ENCODE peak calls at places on chromosomes 11 and 22, in five cellular contexts. One of them, this sample, is unnamed.

GRCh38 chr11:18791175-18792065 is at the start of gene PTPN5:
- DNase-seq in K562: no peak
- DNase-seq in prostate gland: no peak
- DNase-seq in H1: peak; percentile 77
- DNase-seq in HCT116: no peak
- DNase-seq in this sample: no peak

GRCh38 chr11:107549253-107549953 is 16.1 kb downstream of the ALKBH8 start:
- DNase-seq in K562: peak; percentile 41
- DNase-seq in prostate gland: no peak
- DNase-seq in H1: no peak
- DNase-seq in HCT116: no peak
- DNase-seq in this sample: no peak

GRCh38 chr22:19361501-19362103 is 69.9 kb downstream of the HIRA start:
- DNase-seq in K562: no peak
- DNase-seq in prostate gland: no peak
- DNase-seq in H1: no peak
- DNase-seq in HCT116: no peak
- DNase-seq in this sample: peak; percentile 36

GRCh38 chr11:78338138-78338537 is 79.5 kb downstream of the GAB2 start:
- DNase-seq in K562: no peak
- DNase-seq in prostate gland: no peak
- DNase-seq in H1: no peak
- DNase-seq in HCT116: no peak
- DNase-seq in this sample: no peak

GRCh38 chr11:47248664-47249377 is at the start of gene ACP2:
- DNase-seq in K562: peak; percentile 84
- DNase-seq in prostate gland: peak; percentile 90
- DNase-seq in H1: peak; percentile 93
- DNase-seq in HCT116: peak; percentile 79
- DNase-seq in this sample: peak; percentile 75

GRCh38 chr11:107683807-107684206 is 28.0 kb downstream of the SLN start:
- DNase-seq in K562: peak; percentile 17
- DNase-seq in prostate gland: no peak
- DNase-seq in H1: no peak
- DNase-seq in HCT116: peak; percentile 56
- DNase-seq in this sample: no peak

GRCh38 chr11:91819195-91819594 is 405.4 kb upstream of the FAT3 start:
- DNase-seq in K562: no peak
- DNase-seq in prostate gland: no peak
- DNase-seq in H1: no peak
- DNase-seq in HCT116: no peak
- DNase-seq in this sample: no peak

GRCh38 chr22:46066691-46067090 is 83.6 kb upstream of the PPARA start:
- DNase-seq in K562: no peak
- DNase-seq in prostate gland: peak; percentile 45
- DNase-seq in H1: no peak
- DNase-seq in HCT116: no peak
- DNase-seq in this sample: no peak

GRCh38 chr22:30649430-30650007 is 13.9 kb downstream of the SLC35E4 start:
- DNase-seq in K562: peak; percentile 72
- DNase-seq in prostate gland: no peak
- DNase-seq in H1: no peak
- DNase-seq in HCT116: peak; percentile 78
- DNase-seq in this sample: peak; percentile 69

GRCh38 chr22:32926600-32926999 is 125.1 kb downstream of the TIMP3 start:
- DNase-seq in K562: peak; percentile 26
- DNase-seq in prostate gland: no peak
- DNase-seq in H1: peak; percentile 54
- DNase-seq in HCT116: peak; percentile 21
- DNase-seq in this sample: no peak

GRCh38 chr11:123560001-123560400 is 94.4 kb downstream of the SCN3B start:
- DNase-seq in K562: no peak
- DNase-seq in prostate gland: no peak
- DNase-seq in H1: no peak
- DNase-seq in HCT116: no peak
- DNase-seq in this sample: no peak

GRCh38 chr22:47116426-47117341 is 354.2 kb downstream of the TBC1D22A start:
- DNase-seq in K562: no peak
- DNase-seq in prostate gland: no peak
- DNase-seq in H1: no peak
- DNase-seq in HCT116: no peak
- DNase-seq in this sample: no peak
- TF ChIP-seq POLR2A in K562: no peak
- TF ChIP-seq POLR2A in prostate gland: no peak
- TF ChIP-seq POLR2A in H1: no peak
- TF ChIP-seq POLR2A in HCT116: no peak
- TF ChIP-seq POLR2A in this sample: no peak

GRCh38 chr22:38243007-38243775 is 29.6 kb downstream of the TMEM184B start:
- DNase-seq in K562: no peak
- DNase-seq in prostate gland: no peak
- DNase-seq in H1: no peak
- DNase-seq in HCT116: no peak
- DNase-seq in this sample: no peak
- TF ChIP-seq POLR2AphosphoS5 in K562: no peak
- TF ChIP-seq POLR2AphosphoS5 in prostate gland: peak; percentile 41
- TF ChIP-seq POLR2AphosphoS5 in H1: no peak
- TF ChIP-seq POLR2AphosphoS5 in HCT116: no peak
- TF ChIP-seq POLR2AphosphoS5 in this sample: no peak

GRCh38 chr11:57387284-57388030 is 3.0 kb downstream of the PRG2 start:
- DNase-seq in K562: peak; percentile 40
- DNase-seq in prostate gland: no peak
- DNase-seq in H1: no peak
- DNase-seq in HCT116: no peak
- DNase-seq in this sample: no peak
- TF ChIP-seq POLR2A in K562: no peak
- TF ChIP-seq POLR2A in prostate gland: no peak
- TF ChIP-seq POLR2A in H1: no peak
- TF ChIP-seq POLR2A in HCT116: no peak
- TF ChIP-seq POLR2A in this sample: no peak

GRCh38 chr22:41940853-41941765 is 5.8 kb downstream of the CENPM start:
- DNase-seq in K562: peak; percentile 66
- DNase-seq in prostate gland: peak; percentile 82
- DNase-seq in H1: peak; percentile 95
- DNase-seq in HCT116: no peak
- DNase-seq in this sample: peak; percentile 62
- TF ChIP-seq POLR2AphosphoS5 in K562: no peak
- TF ChIP-seq POLR2AphosphoS5 in prostate gland: peak; percentile 45
- TF ChIP-seq POLR2AphosphoS5 in H1: no peak
- TF ChIP-seq POLR2AphosphoS5 in HCT116: no peak
- TF ChIP-seq POLR2AphosphoS5 in this sample: peak; percentile 17

DNA sequence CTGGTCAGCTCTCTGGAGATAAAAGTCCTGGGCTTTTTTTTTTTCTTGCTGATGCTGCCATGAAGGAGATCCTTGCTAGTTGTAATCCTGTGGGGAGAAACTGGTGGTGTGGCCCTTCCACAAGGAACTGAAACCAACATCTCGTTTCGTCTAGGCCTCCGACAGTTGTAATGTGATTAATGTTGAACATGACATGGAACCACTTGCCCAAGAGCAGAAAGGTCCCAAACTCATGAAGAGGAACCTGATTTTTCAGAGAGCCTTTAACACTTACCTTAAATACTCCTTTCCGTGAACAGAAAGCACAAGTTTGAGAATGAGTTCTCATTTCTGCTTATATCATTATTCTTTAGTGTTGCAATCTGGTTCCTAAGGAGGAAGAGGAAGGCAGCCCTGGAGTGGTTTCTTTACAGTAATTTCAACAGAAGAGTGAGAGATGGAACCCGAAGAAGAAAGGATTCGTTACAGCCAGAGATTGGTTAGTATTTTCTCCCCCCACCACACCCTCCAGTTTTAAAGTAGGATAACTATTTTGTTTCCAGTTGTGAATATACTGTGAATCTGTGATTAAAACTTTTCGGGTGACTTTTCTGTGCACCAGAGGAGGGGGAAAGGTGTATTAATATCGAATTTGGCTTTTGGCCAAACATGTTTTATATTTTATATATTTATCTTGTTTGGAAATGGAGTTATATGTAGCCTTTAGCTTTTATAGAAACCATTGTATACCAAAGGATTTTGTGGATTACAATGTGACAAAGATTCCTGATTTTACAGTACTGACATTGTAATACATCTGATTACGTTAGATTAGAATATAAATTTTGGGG is 2.0 kb downstream of the KDM2A start:
- DNase-seq in K562: no peak
- DNase-seq in prostate gland: peak; percentile 33
- DNase-seq in H1: no peak
- DNase-seq in HCT116: no peak
- DNase-seq in this sample: no peak
- TF ChIP-seq POLR2A in K562: no peak
- TF ChIP-seq POLR2A in prostate gland: peak; percentile 26
- TF ChIP-seq POLR2A in H1: no peak
- TF ChIP-seq POLR2A in HCT116: no peak
- TF ChIP-seq POLR2A in this sample: peak; percentile 50

GRCh38 chr11:115377882-115378296 is 126.3 kb downstream of the CADM1 start:
- DNase-seq in K562: no peak
- DNase-seq in prostate gland: no peak
- DNase-seq in H1: no peak
- DNase-seq in HCT116: no peak
- DNase-seq in this sample: no peak
- TF ChIP-seq POLR2AphosphoS5 in K562: no peak
- TF ChIP-seq POLR2AphosphoS5 in prostate gland: no peak
- TF ChIP-seq POLR2AphosphoS5 in H1: no peak
- TF ChIP-seq POLR2AphosphoS5 in HCT116: no peak
- TF ChIP-seq POLR2AphosphoS5 in this sample: no peak

DNA sequence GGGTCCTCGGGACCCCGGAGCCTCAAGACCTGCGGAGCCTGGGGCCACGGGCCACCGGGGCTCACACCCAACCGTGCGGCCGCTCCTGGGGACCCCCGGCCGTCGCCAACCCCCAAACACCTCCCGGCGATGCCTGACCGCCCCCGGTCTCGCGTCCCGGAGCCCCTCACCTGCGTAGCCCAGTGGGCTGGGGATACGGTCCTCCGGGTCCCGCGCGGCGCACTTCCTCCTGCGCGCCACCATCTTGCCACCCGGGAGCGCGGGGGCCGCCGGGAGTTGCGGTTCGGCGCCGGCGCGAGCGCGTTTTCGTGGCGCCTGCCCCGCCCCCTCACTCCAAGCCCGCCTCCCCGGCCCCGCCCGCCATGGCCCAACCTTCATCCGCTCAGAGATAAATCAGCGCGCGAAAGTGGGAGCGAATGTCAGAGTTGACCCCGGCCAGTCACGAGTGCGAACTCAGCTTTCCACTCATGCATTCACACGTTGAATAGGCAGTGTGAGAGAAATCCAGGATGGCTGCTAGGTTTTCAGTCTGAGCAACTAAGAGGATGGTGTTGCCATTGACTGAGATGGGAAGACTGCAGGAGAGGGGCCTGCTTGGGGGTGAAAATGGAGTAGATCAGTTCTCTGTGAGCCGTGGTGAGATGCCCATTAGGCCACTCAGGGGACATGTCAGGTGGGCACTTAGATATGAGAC is at the start of gene RRP7A:
- DNase-seq in K562: peak; percentile 78
- DNase-seq in prostate gland: peak; percentile 74
- DNase-seq in H1: peak; percentile 81
- DNase-seq in HCT116: no peak
- DNase-seq in this sample: peak; percentile 76
- TF ChIP-seq POLR2A in K562: peak; percentile 65
- TF ChIP-seq POLR2A in prostate gland: peak; percentile 72
- TF ChIP-seq POLR2A in H1: peak; percentile 72
- TF ChIP-seq POLR2A in HCT116: no peak
- TF ChIP-seq POLR2A in this sample: peak; percentile 83

GRCh38 chr11:126313826-126314225 is 10.0 kb downstream of the DCPS start:
- DNase-seq in K562: no peak
- DNase-seq in prostate gland: no peak
- DNase-seq in H1: no peak
- DNase-seq in HCT116: no peak
- DNase-seq in this sample: no peak

GRCh38 chr11:126319374-126319740 is 15.5 kb downstream of the DCPS start:
- DNase-seq in K562: no peak
- DNase-seq in prostate gland: no peak
- DNase-seq in H1: no peak
- DNase-seq in HCT116: no peak
- DNase-seq in this sample: no peak

GRCh38 chr11:126312903-126313460 is 9.1 kb downstream of the DCPS start:
- DNase-seq in K562: no peak
- DNase-seq in prostate gland: no peak
- DNase-seq in H1: no peak
- DNase-seq in HCT116: no peak
- DNase-seq in this sample: no peak

GRCh38 chr11:126318642-126319373 is 14.9 kb downstream of the DCPS start:
- DNase-seq in K562: no peak
- DNase-seq in prostate gland: peak; percentile 45
- DNase-seq in H1: no peak
- DNase-seq in HCT116: no peak
- DNase-seq in this sample: no peak

GRCh38 chr11:126317681-126318641 is 14.1 kb downstream of the DCPS start:
- DNase-seq in K562: no peak
- DNase-seq in prostate gland: peak; percentile 31
- DNase-seq in H1: no peak
- DNase-seq in HCT116: no peak
- DNase-seq in this sample: no peak
- TF ChIP-seq POLR2AphosphoS5 in K562: no peak
- TF ChIP-seq POLR2AphosphoS5 in prostate gland: no peak
- TF ChIP-seq POLR2AphosphoS5 in H1: no peak
- TF ChIP-seq POLR2AphosphoS5 in HCT116: no peak
- TF ChIP-seq POLR2AphosphoS5 in this sample: no peak

DNA sequence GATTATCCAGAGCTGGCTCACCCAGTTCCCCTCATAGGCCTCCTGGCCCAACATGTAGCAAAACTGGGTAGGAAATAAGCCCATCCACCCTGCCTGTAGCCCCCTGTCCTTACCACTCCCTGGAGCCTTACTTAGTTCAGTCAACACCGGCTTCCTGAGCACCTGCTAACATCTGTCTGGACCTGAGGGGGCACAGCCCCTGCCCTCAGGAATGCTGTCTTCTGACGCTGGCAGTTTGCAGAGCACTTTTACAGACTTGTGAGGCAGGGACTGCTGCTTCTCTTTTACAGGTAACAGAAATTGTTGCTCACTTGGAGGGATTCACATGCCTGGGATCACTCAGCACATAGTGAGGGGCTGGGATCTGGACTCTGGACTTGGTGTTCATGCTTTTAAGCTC is 152.0 kb upstream of the TBCEL start:
- DNase-seq in K562: no peak
- DNase-seq in prostate gland: no peak
- DNase-seq in H1: no peak
- DNase-seq in HCT116: no peak
- DNase-seq in this sample: no peak
- TF ChIP-seq POLR2A in K562: no peak
- TF ChIP-seq POLR2A in prostate gland: no peak
- TF ChIP-seq POLR2A in H1: no peak
- TF ChIP-seq POLR2A in HCT116: no peak
- TF ChIP-seq POLR2A in this sample: no peak